ENCODE peak calls at places on chromosome 16, in four cellular contexts. One of them, this sample, is unnamed.

GRCh38 chr16:68251812-68252211 is 6.6 kb downstream of the PLA2G15 start:
- DNase-seq in cardiac fibroblast: no peak
- DNase-seq in A549: no peak
- DNase-seq in body of pancreas: no peak
- DNase-seq in this sample: no peak

GRCh38 chr16:3131755-3132377 is 3.0 kb upstream of the ZNF213 start:
- DNase-seq in cardiac fibroblast: peak; percentile 41
- DNase-seq in A549: no peak
- DNase-seq in body of pancreas: peak; percentile 36
- DNase-seq in this sample: peak; percentile 23

GRCh38 chr16:55426865-55427484 is 52.0 kb upstream of the MMP2 start:
- DNase-seq in cardiac fibroblast: no peak
- DNase-seq in body of pancreas: no peak
- DNase-seq in A549: no peak
- DNase-seq in this sample: no peak

GRCh38 chr16:4060823-4061222 is 55.4 kb downstream of the ADCY9 start:
- DNase-seq in body of pancreas: no peak
- DNase-seq in A549: no peak
- DNase-seq in cardiac fibroblast: no peak
- DNase-seq in this sample: peak; percentile 20

GRCh38 chr16:1211451-1212268 is 13.4 kb downstream of the TPSG1 start:
- DNase-seq in A549: no peak
- DNase-seq in cardiac fibroblast: no peak
- DNase-seq in body of pancreas: no peak
- DNase-seq in this sample: no peak

GRCh38 chr16:75266738-75267630 is 15.6 kb upstream of the BCAR1 start:
- DNase-seq in A549: no peak
- DNase-seq in body of pancreas: no peak
- DNase-seq in cardiac fibroblast: no peak
- DNase-seq in this sample: no peak

GRCh38 chr16:55501549-55502322 is 7.1 kb upstream of the LPCAT2 start:
- DNase-seq in A549: no peak
- DNase-seq in cardiac fibroblast: no peak
- DNase-seq in body of pancreas: no peak
- DNase-seq in this sample: no peak

GRCh38 chr16:11576427-11577289 is 10.1 kb downstream of the LITAF start:
- DNase-seq in cardiac fibroblast: no peak
- DNase-seq in body of pancreas: peak; percentile 51
- DNase-seq in A549: no peak
- DNase-seq in this sample: no peak

GRCh38 chr16:53132406-53132805 is 77.6 kb downstream of the CHD9 start:
- DNase-seq in A549: no peak
- DNase-seq in body of pancreas: no peak
- DNase-seq in cardiac fibroblast: peak; percentile 35
- DNase-seq in this sample: no peak

GRCh38 chr16:85898521-85899442 is at the start of gene IRF8:
- DNase-seq in body of pancreas: peak; percentile 64
- DNase-seq in A549: no peak
- DNase-seq in cardiac fibroblast: peak; percentile 52
- DNase-seq in this sample: no peak

DNA sequence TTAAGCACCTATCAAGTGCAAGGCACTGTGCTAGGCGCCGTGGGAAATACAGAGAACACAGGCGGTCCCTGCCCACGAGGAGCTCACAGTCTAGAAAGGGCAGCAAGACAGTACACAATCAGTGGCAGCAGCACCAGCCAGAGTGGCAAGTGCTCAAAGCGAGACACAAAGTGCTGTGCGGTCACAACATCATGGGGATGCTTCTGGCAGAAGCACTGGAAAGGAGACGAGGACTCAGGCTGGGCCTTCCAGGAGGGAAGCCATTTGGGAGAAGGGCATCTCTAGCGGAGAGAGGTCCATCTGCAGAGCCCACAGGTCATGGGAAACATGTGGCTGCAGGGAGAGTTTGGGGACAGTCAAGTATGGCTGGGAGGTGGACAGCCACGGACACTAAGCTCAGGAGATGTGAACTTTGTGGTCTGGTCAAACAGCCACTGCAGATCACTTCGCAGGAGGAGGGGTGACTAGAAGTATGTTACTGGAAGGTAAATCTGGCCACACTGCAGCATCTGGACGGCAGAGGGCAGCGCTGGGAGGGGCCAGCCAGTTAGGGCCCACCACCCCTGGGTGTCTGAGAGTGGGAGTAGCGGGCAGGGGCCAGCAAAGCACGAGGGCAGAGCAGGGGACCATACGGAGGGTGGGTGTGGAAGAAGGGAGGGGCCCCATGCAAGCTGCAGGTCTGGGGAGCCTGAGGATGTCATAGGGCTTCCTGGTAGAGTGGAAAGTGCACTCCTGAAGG is 71.1 kb downstream of the N4BP1 start:
- DNase-seq in body of pancreas: no peak
- DNase-seq in cardiac fibroblast: no peak
- DNase-seq in A549: no peak
- DNase-seq in this sample: no peak
- TF ChIP-seq CTCF in body of pancreas: peak; percentile 15
- TF ChIP-seq CTCF in cardiac fibroblast: peak; percentile 60
- TF ChIP-seq CTCF in A549: peak; percentile 19
- TF ChIP-seq CTCF in this sample: peak; percentile 35

DNA sequence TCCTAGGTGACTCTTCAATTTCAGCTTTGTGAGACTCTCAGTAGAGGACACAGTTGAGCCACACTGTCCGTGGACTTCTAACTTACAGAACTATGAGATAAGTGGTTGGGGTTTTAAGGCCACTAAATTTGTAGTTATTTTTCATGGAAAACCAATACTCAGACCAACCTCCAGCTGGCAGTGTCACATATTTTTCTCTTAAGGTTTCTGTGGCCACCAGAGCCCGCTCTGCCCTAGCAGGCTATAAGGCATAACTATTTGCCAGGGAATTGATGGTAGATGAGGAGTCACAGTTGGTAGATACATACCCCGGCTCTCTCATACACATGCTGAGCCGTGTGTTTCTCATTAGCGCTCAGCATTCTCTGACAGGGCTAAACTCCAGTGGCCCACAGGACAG is 336.8 kb upstream of the MON1B start:
- DNase-seq in A549: no peak
- DNase-seq in body of pancreas: peak; percentile 13
- DNase-seq in cardiac fibroblast: peak; percentile 7
- DNase-seq in this sample: no peak
- TF ChIP-seq CTCF in A549: peak; percentile 36
- TF ChIP-seq CTCF in body of pancreas: peak; percentile 22
- TF ChIP-seq CTCF in cardiac fibroblast: peak; percentile 24
- TF ChIP-seq CTCF in this sample: no peak

GRCh38 chr16:59341368-59341767 is 607.3 kb upstream of the GOT2 start:
- DNase-seq in body of pancreas: no peak
- DNase-seq in cardiac fibroblast: no peak
- DNase-seq in A549: no peak
- DNase-seq in this sample: no peak
- TF ChIP-seq CTCF in body of pancreas: no peak
- TF ChIP-seq CTCF in cardiac fibroblast: no peak
- TF ChIP-seq CTCF in A549: no peak
- TF ChIP-seq CTCF in this sample: no peak

GRCh38 chr16:87145181-87146176 is 171.7 kb downstream of the C16orf95 start:
- DNase-seq in cardiac fibroblast: peak; percentile 60
- DNase-seq in A549: no peak
- DNase-seq in body of pancreas: no peak
- DNase-seq in this sample: peak; percentile 68
- TF ChIP-seq CTCF in cardiac fibroblast: peak; percentile 25
- TF ChIP-seq CTCF in A549: no peak
- TF ChIP-seq CTCF in body of pancreas: no peak
- TF ChIP-seq CTCF in this sample: peak; percentile 32

DNA sequence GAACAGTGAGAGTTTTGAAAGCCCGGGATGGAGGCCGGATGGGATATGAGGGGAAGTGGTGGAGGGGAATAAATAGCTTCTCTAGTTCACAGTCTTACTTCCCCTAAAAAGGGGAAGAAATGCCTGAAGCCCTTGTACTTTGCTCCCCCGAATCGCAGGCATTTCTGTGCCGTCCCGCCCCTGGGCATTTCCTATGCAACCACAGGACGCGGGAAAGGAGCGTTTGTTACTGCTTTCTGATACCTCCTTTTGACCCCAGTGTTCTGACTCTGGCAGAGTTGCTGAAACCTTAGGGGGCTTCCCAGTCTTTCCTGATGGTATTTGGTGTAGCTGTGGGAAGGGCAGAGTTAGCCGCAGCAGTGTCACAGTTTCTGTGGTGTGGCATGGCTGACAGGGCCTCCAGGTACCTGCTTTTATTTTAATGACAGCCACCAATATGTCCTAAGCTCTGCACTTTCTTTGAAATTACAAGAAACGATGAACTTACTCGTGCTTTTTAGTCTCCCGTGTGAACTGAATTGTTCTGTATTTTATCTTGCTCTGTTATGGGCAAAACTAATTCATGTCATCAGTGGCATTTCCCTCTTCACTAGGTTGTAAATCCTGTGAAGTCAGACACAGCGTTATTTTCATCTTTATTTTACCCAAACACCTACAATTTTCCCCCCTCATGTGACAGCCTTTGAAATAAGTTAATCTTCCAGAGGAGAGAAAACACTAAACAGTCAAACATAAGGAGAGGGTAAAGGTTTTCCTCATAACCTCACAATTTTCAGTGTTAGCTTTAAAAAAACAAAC is 27.1 kb downstream of the USP10 start:
- DNase-seq in A549: no peak
- DNase-seq in cardiac fibroblast: no peak
- DNase-seq in body of pancreas: peak; percentile 25
- DNase-seq in this sample: no peak
- TF ChIP-seq CTCF in A549: no peak
- TF ChIP-seq CTCF in cardiac fibroblast: no peak
- TF ChIP-seq CTCF in body of pancreas: no peak
- TF ChIP-seq CTCF in this sample: no peak

GRCh38 chr16:89615596-89616090 is 2.2 kb downstream of the DPEP1 start:
- DNase-seq in A549: peak; percentile 47
- DNase-seq in cardiac fibroblast: peak; percentile 26
- DNase-seq in body of pancreas: no peak
- DNase-seq in this sample: no peak
- TF ChIP-seq CTCF in A549: peak; percentile 77
- TF ChIP-seq CTCF in cardiac fibroblast: peak; percentile 76
- TF ChIP-seq CTCF in body of pancreas: peak; percentile 55
- TF ChIP-seq CTCF in this sample: peak; percentile 81

DNA sequence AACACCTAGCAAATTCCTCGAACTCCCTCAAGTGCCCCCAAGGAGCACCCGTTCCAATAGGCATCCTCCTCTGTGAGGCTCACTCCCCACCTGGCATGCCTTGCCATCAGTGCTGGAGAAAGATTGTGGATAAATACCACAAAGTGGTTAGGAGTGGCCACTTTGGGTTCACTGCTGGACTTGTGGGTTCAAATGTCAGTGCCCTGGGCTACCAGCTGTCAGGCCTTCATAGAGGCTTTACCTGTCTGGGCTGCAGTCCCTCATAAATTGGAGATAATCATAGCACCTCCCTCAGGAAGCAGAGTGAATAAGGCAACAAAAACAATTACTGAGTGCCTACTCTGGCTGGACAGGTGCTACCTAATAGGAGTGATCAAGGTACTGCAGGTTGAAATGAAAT is 1.5 kb upstream of the SYT17 start:
- DNase-seq in A549: no peak
- DNase-seq in body of pancreas: no peak
- DNase-seq in cardiac fibroblast: no peak
- DNase-seq in this sample: no peak
- TF ChIP-seq CTCF in A549: no peak
- TF ChIP-seq CTCF in body of pancreas: no peak
- TF ChIP-seq CTCF in cardiac fibroblast: no peak
- TF ChIP-seq CTCF in this sample: no peak

DNA sequence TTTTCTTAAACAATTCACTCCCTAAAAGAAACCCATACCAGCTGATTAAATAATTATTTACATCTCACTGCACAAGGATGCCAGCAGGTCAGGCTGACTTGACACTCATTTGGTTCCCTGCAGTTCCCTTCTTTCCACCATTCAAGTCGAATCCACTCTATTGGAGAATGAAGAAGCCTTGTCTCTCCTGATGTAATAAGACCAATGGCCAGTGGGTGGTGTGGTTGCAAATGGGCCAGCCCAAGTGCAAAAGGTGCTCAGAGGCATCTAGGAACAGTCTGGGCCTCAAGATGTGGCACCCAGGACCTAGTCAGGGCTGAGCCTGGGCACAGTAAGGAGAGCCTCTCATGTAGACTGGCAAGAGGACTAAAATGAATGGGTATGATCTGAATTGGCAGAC is 9.3 kb downstream of the C16orf78 start:
- DNase-seq in cardiac fibroblast: no peak
- DNase-seq in A549: no peak
- DNase-seq in body of pancreas: no peak
- DNase-seq in this sample: no peak
- TF ChIP-seq CTCF in cardiac fibroblast: no peak
- TF ChIP-seq CTCF in A549: no peak
- TF ChIP-seq CTCF in body of pancreas: no peak
- TF ChIP-seq CTCF in this sample: no peak

DNA sequence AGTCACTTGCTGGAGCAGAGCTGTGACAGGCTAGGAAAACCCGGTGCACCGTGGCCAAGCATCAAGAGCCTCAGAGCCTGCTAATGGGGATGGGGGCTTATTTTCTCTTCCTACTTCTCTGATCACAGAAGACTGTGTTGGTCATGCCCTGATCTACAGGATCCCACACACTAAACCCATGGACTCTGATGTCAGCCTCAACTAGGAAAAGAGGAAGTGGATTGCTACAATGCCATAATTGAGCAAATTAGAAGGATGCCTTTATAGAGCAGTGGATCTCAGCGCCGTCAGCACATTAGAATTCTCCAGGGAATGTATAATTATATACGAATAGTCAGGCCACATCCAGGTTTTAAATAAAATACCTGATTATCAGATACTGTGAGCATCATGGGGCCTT is 64.8 kb downstream of the VAT1L start:
- DNase-seq in body of pancreas: no peak
- DNase-seq in cardiac fibroblast: no peak
- DNase-seq in A549: no peak
- DNase-seq in this sample: no peak
- TF ChIP-seq CTCF in body of pancreas: no peak
- TF ChIP-seq CTCF in cardiac fibroblast: no peak
- TF ChIP-seq CTCF in A549: no peak
- TF ChIP-seq CTCF in this sample: no peak

DNA sequence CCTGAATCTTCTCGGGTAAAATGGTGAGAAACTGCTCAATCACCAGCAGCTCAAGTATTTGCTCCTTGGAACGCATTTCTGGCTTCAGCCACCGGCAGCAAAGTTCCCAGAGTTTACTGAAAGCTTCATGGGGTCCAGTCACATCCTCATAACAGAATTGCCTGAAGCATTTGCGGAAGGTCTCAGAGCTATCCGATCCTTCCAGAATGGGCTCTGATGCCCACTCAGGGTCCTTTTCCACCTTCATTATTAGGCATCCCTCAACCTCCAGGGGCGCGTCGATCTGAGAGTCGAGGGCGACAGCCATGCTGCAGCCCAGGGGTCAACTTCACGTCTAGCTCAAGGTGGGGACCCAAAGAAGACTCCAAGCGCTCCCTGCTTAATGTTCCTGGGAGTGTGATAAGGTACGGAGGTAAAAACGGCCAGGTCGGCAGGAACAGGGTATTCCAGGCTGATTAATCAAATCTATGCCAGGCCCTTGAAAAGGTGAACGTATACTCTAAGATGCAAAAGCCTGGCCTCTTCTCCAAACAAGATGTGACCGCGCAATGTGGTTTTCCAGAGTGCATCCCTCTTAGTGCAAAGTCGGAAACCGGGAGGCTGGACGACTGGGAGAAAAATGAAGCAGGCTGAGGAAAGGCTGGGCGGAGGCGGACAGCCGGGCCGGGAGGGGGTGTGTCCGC is 683 bp downstream of the ZKSCAN2 start:
- DNase-seq in cardiac fibroblast: no peak
- DNase-seq in A549: peak; percentile 31
- DNase-seq in body of pancreas: no peak
- DNase-seq in this sample: no peak
- TF ChIP-seq CTCF in cardiac fibroblast: peak; percentile 9
- TF ChIP-seq CTCF in A549: no peak
- TF ChIP-seq CTCF in body of pancreas: no peak
- TF ChIP-seq CTCF in this sample: peak; percentile 38

This sample was measured in HFFc6.